ENCODE peak calls at places on chromosomes 4 and X, in seven cellular contexts. L is ELR; G is activated CD8-positive, alpha-beta T cell treated with anti-CD3 and anti-CD28 coated beads for 36 hours; H is kidney epithelial cell; C is amniotic epithelial cell; M is stimulated activated CD4-positive, alpha-beta T cell treated with anti-CD3 and anti-CD28 coated beads, Interleukin-2, amount 100 ng/mL, for 4 hours; F is cardiac fibroblast. K is an unnamed sample.
A peak's percentile ranks its signal among the peaks of the same experiment; 100 is the strongest.

GRCh38 chr4:137677851-137678250 is 145.6 kb upstream of the PCDH18 start:
- DNase-seq in L (peak; percentile 79), G (no peak), H (peak; percentile 10), C (peak; percentile 59), M (no peak), F (peak; percentile 82), K (no peak)

GRCh38 chrX:75968293-75968692 is 183.2 kb upstream of the MAGEE2 start:
- DNase-seq in L (no peak), G (peak; percentile 36), H (no peak), C (no peak), M (no peak), F (no peak), K (no peak)

GRCh38 chr4:113575391-113575790 is 186.1 kb downstream of the CAMK2D start:
- DNase-seq in L (peak; percentile 10), G (no peak), H (peak; percentile 19), C (peak; percentile 74), M (no peak), F (peak; percentile 64), K (no peak)

GRCh38 chr4:98253499-98253898 is 7.7 kb upstream of the RAP1GDS1 start:
- DNase-seq in L (no peak), G (no peak), H (no peak), C (no peak), M (no peak), F (no peak), K (no peak)

GRCh38 chr4:13985824-13986223 is 358.3 kb upstream of the BOD1L1 start:
- DNase-seq in L (no peak), G (no peak), H (no peak), C (peak; percentile 75), M (no peak), F (peak; percentile 49), K (no peak)

GRCh38 chr4:79241846-79242245 is 84.0 kb downstream of the NAA11 start:
- DNase-seq in L (peak; percentile 43), G (no peak), H (peak; percentile 29), C (peak; percentile 14), M (no peak), F (peak; percentile 34), K (no peak)

GRCh38 chrX:119698835-119699234 is 5.9 kb upstream of the SEPTIN6 start:
- DNase-seq in L (peak; percentile 66), G (no peak), H (no peak), C (peak; percentile 50), M (no peak), F (peak; percentile 72), K (no peak)

GRCh38 chr4:52825311-52826090 is 36.6 kb upstream of the RASL11B start:
- DNase-seq in L (peak; percentile 18), G (peak; percentile 9), H (no peak), C (no peak), M (no peak), F (no peak), K (peak; percentile 14)

GRCh38 chr4:120843840-120844527 is 78.5 kb downstream of the PRDM5 start:
- DNase-seq in L (no peak), G (peak; percentile 35), H (no peak), C (no peak), M (no peak), F (no peak), K (peak; percentile 17)

GRCh38 chr4:183798921-183799307 is 106.2 kb upstream of the STOX2 start:
- DNase-seq in L (no peak), G (peak; percentile 30), H (no peak), C (no peak), M (no peak), F (no peak), K (no peak)

GRCh38 chr4:3470244-3471097 is 7.4 kb downstream of the DOK7 start:
- DNase-seq in L (peak; percentile 24), G (no peak), H (no peak), C (no peak), M (no peak), F (peak; percentile 24), K (no peak)

GRCh38 chr4:153579410-153579809 is 104.7 kb upstream of the TLR2 start:
- DNase-seq in L (no peak), G (no peak), H (no peak), C (no peak), M (no peak), F (no peak), K (no peak)

GRCh38 chrX:46327229-46328081 is 217.8 kb downstream of the ZNF674 start:
- DNase-seq in L (peak; percentile 73), G (no peak), H (peak; percentile 64), C (peak; percentile 74), M (no peak), F (peak; percentile 69), K (no peak)

GRCh38 chr4:145808021-145808650 is 128.2 kb downstream of the C4orf51 start:
- DNase-seq in L (peak; percentile 99), G (peak; percentile 73), H (peak; percentile 97), C (peak; percentile 95), M (peak; percentile 34), F (peak; percentile 88), K (peak; percentile 60)

GRCh38 chr4:155025762-155026457 is 182.5 kb upstream of the NPY2R start:
- DNase-seq in L (peak; percentile 47), G (peak; percentile 52), H (no peak), C (no peak), M (no peak), F (peak; percentile 77), K (peak; percentile 39)

GRCh38 chrX:109710181-109710580 is 22.9 kb downstream of the ACSL4 start:
- DNase-seq in L (no peak), G (no peak), H (no peak), C (no peak), M (no peak), F (no peak), K (no peak)